ENCODE peak calls at places on chromosomes 5 and 9, in four cellular contexts. One of them, this sample, is unnamed.

GRCh38 chr5:1105350-1106265 is 6.3 kb downstream of the SLC12A7 start:
- DNase-seq in AG04450: no peak
- DNase-seq in right atrium auricular region: no peak
- DNase-seq in cardiac muscle cell: no peak
- DNase-seq in this sample: no peak

GRCh38 chr5:139100825-139101224 is 97.3 kb downstream of the SIL1 start:
- DNase-seq in AG04450: no peak
- DNase-seq in right atrium auricular region: no peak
- DNase-seq in cardiac muscle cell: no peak
- DNase-seq in this sample: no peak

GRCh38 chr5:24598926-24599325 is 45.9 kb downstream of the CDH10 start:
- DNase-seq in AG04450: no peak
- DNase-seq in right atrium auricular region: no peak
- DNase-seq in cardiac muscle cell: peak; percentile 23
- DNase-seq in this sample: no peak

GRCh38 chr9:72145093-72145492 is 4.1 kb upstream of the GDA start:
- DNase-seq in AG04450: no peak
- DNase-seq in right atrium auricular region: no peak
- DNase-seq in cardiac muscle cell: no peak
- DNase-seq in this sample: no peak

GRCh38 chr5:76831108-76831447 is 12.2 kb downstream of the F2RL1 start:
- DNase-seq in AG04450: no peak
- DNase-seq in right atrium auricular region: no peak
- DNase-seq in cardiac muscle cell: no peak
- DNase-seq in this sample: no peak

GRCh38 chr9:87878930-87879603 is 3.6 kb upstream of the SPATA31E1 start:
- DNase-seq in AG04450: peak; percentile 55
- DNase-seq in right atrium auricular region: no peak
- DNase-seq in cardiac muscle cell: no peak
- DNase-seq in this sample: no peak

GRCh38 chr5:119019431-119020348 is 31.3 kb upstream of the DTWD2 start:
- DNase-seq in AG04450: no peak
- DNase-seq in right atrium auricular region: no peak
- DNase-seq in cardiac muscle cell: no peak
- DNase-seq in this sample: no peak

GRCh38 chr5:170277953-170278352 is 19.6 kb downstream of the LCP2 start:
- DNase-seq in AG04450: no peak
- DNase-seq in right atrium auricular region: no peak
- DNase-seq in cardiac muscle cell: no peak
- DNase-seq in this sample: no peak

GRCh38 chr5:124124711-124125229 is 612.8 kb downstream of the CSNK1G3 start:
- DNase-seq in AG04450: no peak
- DNase-seq in right atrium auricular region: no peak
- DNase-seq in cardiac muscle cell: no peak
- DNase-seq in this sample: no peak

GRCh38 chr9:133880851-133881634 is 111.1 kb downstream of the VAV2 start:
- DNase-seq in AG04450: no peak
- DNase-seq in right atrium auricular region: no peak
- DNase-seq in cardiac muscle cell: no peak
- DNase-seq in this sample: no peak

GRCh38 chr5:36407396-36407795 is 105.7 kb upstream of the RANBP3L start:
- DNase-seq in AG04450: no peak
- DNase-seq in right atrium auricular region: no peak
- DNase-seq in cardiac muscle cell: no peak
- DNase-seq in this sample: no peak

GRCh38 chr5:56350595-56351170 is 117.6 kb upstream of the ANKRD55 start:
- DNase-seq in AG04450: peak; percentile 58
- DNase-seq in right atrium auricular region: peak; percentile 79
- DNase-seq in cardiac muscle cell: no peak
- DNase-seq in this sample: no peak

GRCh38 chr9:133167096-133167695 is 3.5 kb upstream of the GBGT1 start:
- DNase-seq in AG04450: no peak
- DNase-seq in right atrium auricular region: no peak
- DNase-seq in cardiac muscle cell: no peak
- DNase-seq in this sample: no peak

GRCh38 chr9:117121331-117121730 is 293.5 kb downstream of the ASTN2 start:
- DNase-seq in AG04450: no peak
- DNase-seq in right atrium auricular region: no peak
- DNase-seq in cardiac muscle cell: no peak
- DNase-seq in this sample: no peak

GRCh38 chr9:32486839-32487562 is 39.0 kb downstream of the RIGI start:
- DNase-seq in AG04450: peak; percentile 27
- DNase-seq in right atrium auricular region: no peak
- DNase-seq in cardiac muscle cell: no peak
- DNase-seq in this sample: no peak

GRCh38 chr5:1123418-1124147 is 11.7 kb upstream of the SLC12A7 start:
- DNase-seq in AG04450: no peak
- DNase-seq in right atrium auricular region: no peak
- DNase-seq in cardiac muscle cell: no peak
- DNase-seq in this sample: no peak

GRCh38 chr9:18379073-18379811 is 94.7 kb upstream of the ADAMTSL1 start:
- DNase-seq in AG04450: peak; percentile 82
- DNase-seq in right atrium auricular region: no peak
- DNase-seq in cardiac muscle cell: no peak
- DNase-seq in this sample: no peak

GRCh38 chr5:119470851-119471451 is 18.7 kb downstream of the HSD17B4 start:
- DNase-seq in AG04450: no peak
- DNase-seq in right atrium auricular region: no peak
- DNase-seq in cardiac muscle cell: peak; percentile 24
- DNase-seq in this sample: no peak

GRCh38 chr5:34657550-34657921 is 1.4 kb downstream of the RAI14 start:
- DNase-seq in AG04450: no peak
- DNase-seq in right atrium auricular region: no peak
- DNase-seq in cardiac muscle cell: peak; percentile 44
- DNase-seq in this sample: no peak

GRCh38 chr9:98989036-98990000 is 45.6 kb downstream of the COL15A1 start:
- DNase-seq in AG04450: peak; percentile 94
- DNase-seq in right atrium auricular region: peak; percentile 96
- DNase-seq in cardiac muscle cell: no peak
- DNase-seq in this sample: peak; percentile 91

GRCh38 chr9:694499-695154 is 146.9 kb upstream of the DMRT1 start:
- DNase-seq in AG04450: peak; percentile 60
- DNase-seq in right atrium auricular region: no peak
- DNase-seq in cardiac muscle cell: no peak
- DNase-seq in this sample: peak; percentile 46

GRCh38 chr5:141483842-141484241 is 988 bp upstream of the PCDHGC4 start:
- DNase-seq in AG04450: no peak
- DNase-seq in right atrium auricular region: peak; percentile 23
- DNase-seq in cardiac muscle cell: no peak
- DNase-seq in this sample: no peak

GRCh38 chr9:9790216-9790872 is 822.5 kb downstream of the PTPRD start:
- DNase-seq in AG04450: no peak
- DNase-seq in right atrium auricular region: no peak
- DNase-seq in cardiac muscle cell: peak; percentile 64
- DNase-seq in this sample: no peak

GRCh38 chr9:77829440-77829839 is 181.3 kb upstream of the GNA14 start:
- DNase-seq in AG04450: no peak
- DNase-seq in right atrium auricular region: no peak
- DNase-seq in cardiac muscle cell: no peak
- DNase-seq in this sample: no peak

GRCh38 chr5:66367814-66368541 is 223.9 kb downstream of the SREK1 start:
- DNase-seq in AG04450: no peak
- DNase-seq in right atrium auricular region: no peak
- DNase-seq in cardiac muscle cell: no peak
- DNase-seq in this sample: no peak

GRCh38 chr9:136231478-136232297 is 13.9 kb downstream of the QSOX2 start:
- DNase-seq in AG04450: no peak
- DNase-seq in right atrium auricular region: no peak
- DNase-seq in cardiac muscle cell: no peak
- DNase-seq in this sample: no peak

GRCh38 chr5:142324377-142324870 is 397 bp downstream of the SPRY4 start:
- DNase-seq in AG04450: no peak
- DNase-seq in right atrium auricular region: no peak
- DNase-seq in cardiac muscle cell: no peak
- DNase-seq in this sample: peak; percentile 87

GRCh38 chr9:4306066-4306787 is 6.4 kb upstream of the GLIS3 start:
- DNase-seq in AG04450: no peak
- DNase-seq in right atrium auricular region: no peak
- DNase-seq in cardiac muscle cell: no peak
- DNase-seq in this sample: no peak

GRCh38 chr5:36495638-36496010 is 110.8 kb upstream of the SLC1A3 start:
- DNase-seq in AG04450: no peak
- DNase-seq in right atrium auricular region: no peak
- DNase-seq in cardiac muscle cell: no peak
- DNase-seq in this sample: no peak

DNA sequence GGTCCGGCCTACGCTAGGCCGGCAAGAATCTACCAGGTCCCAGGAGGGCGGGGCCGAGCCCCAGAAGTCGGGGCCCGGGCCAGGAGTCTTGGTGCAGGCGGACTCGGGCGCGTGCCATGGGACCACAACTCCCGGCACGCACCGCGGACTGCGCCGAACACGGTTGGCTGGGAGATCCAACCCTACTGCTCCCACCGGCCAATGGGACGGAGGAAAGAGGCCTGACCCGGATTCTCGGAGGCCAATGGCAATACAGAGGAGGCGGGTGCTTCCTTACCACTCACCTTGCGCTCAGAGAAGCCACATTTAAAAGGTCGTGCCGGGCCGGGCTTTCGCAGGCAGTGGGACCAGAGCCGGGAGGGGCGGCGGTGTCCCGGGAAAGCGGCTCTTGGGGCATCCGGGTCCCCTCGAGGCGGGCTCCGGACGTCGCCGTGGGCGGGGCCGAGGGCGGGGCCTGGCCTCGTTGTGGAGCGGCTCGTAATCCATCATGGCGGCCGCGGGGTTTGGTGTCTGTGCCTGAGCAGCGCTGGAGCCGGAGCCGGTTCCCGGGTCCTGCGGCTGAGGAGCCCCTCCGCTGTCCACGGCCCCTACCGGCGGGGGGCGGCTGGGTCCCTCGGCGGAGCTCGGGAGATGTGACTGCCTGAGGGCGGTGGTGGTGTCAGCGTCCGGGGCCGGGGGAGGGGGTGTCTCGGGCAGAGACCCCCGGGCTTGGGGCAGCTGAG is 19.1 kb downstream of the EXOSC2 start:
- DNase-seq in AG04450: peak; percentile 97
- DNase-seq in right atrium auricular region: peak; percentile 99
- DNase-seq in cardiac muscle cell: peak; percentile 99
- DNase-seq in this sample: peak; percentile 98
- TF ChIP-seq CTCF in AG04450: no peak
- TF ChIP-seq CTCF in right atrium auricular region: no peak
- TF ChIP-seq CTCF in cardiac muscle cell: no peak
- TF ChIP-seq CTCF in this sample: no peak

DNA sequence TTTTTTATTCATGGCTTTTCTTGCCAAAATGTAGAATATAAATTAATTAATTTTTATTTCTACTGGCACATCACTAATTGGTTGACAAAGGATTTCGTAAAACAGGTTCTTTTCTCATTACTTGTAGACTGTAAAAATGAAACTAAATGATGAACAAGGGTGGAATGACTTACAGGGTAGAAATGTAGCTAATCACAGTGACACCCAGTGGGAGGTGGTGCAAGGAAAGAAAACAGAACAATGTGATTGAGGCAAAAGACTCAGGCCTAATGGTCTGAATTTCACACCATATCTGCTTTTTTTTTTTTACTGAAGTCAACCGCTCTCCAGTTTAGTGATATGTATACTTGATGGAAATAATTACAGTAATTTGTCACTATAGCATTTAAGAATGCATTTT is 28.9 kb downstream of the GABRG2 start:
- DNase-seq in AG04450: no peak
- DNase-seq in right atrium auricular region: no peak
- DNase-seq in cardiac muscle cell: no peak
- DNase-seq in this sample: no peak
- TF ChIP-seq CTCF in AG04450: no peak
- TF ChIP-seq CTCF in right atrium auricular region: no peak
- TF ChIP-seq CTCF in cardiac muscle cell: no peak
- TF ChIP-seq CTCF in this sample: no peak

GRCh38 chr5:73359395-73359794 is 89.2 kb downstream of the FOXD1 start:
- DNase-seq in AG04450: no peak
- DNase-seq in right atrium auricular region: no peak
- DNase-seq in cardiac muscle cell: no peak
- DNase-seq in this sample: no peak
- TF ChIP-seq CTCF in AG04450: peak; percentile 11
- TF ChIP-seq CTCF in right atrium auricular region: no peak
- TF ChIP-seq CTCF in cardiac muscle cell: no peak
- TF ChIP-seq CTCF in this sample: no peak

GRCh38 chr5:21391506-21391905 is 1403.5 kb upstream of the CDH18 start:
- DNase-seq in AG04450: no peak
- DNase-seq in right atrium auricular region: no peak
- DNase-seq in cardiac muscle cell: no peak
- DNase-seq in this sample: no peak
- TF ChIP-seq CTCF in AG04450: peak; percentile 30
- TF ChIP-seq CTCF in right atrium auricular region: peak; percentile 34
- TF ChIP-seq CTCF in cardiac muscle cell: no peak
- TF ChIP-seq CTCF in this sample: peak; percentile 53

GRCh38 chr9:121720311-121720991 is 69.0 kb downstream of the DAB2IP start:
- DNase-seq in AG04450: no peak
- DNase-seq in right atrium auricular region: no peak
- DNase-seq in cardiac muscle cell: no peak
- DNase-seq in this sample: no peak

GRCh38 chr9:121721770-121722169 is 70.3 kb downstream of the DAB2IP start:
- DNase-seq in AG04450: no peak
- DNase-seq in right atrium auricular region: no peak
- DNase-seq in cardiac muscle cell: no peak
- DNase-seq in this sample: no peak

GRCh38 chr9:121718063-121718462 is 66.6 kb downstream of the DAB2IP start:
- DNase-seq in AG04450: no peak
- DNase-seq in right atrium auricular region: no peak
- DNase-seq in cardiac muscle cell: peak; percentile 34
- DNase-seq in this sample: no peak

GRCh38 chr9:121718501-121718900 is 67.1 kb downstream of the DAB2IP start:
- DNase-seq in AG04450: no peak
- DNase-seq in right atrium auricular region: no peak
- DNase-seq in cardiac muscle cell: no peak
- DNase-seq in this sample: no peak

GRCh38 chr9:121720992-121721350 is 69.5 kb downstream of the DAB2IP start:
- DNase-seq in AG04450: no peak
- DNase-seq in right atrium auricular region: no peak
- DNase-seq in cardiac muscle cell: no peak
- DNase-seq in this sample: no peak
- TF ChIP-seq CTCF in AG04450: peak; percentile 26
- TF ChIP-seq CTCF in right atrium auricular region: no peak
- TF ChIP-seq CTCF in cardiac muscle cell: peak; percentile 10
- TF ChIP-seq CTCF in this sample: peak; percentile 35

DNA sequence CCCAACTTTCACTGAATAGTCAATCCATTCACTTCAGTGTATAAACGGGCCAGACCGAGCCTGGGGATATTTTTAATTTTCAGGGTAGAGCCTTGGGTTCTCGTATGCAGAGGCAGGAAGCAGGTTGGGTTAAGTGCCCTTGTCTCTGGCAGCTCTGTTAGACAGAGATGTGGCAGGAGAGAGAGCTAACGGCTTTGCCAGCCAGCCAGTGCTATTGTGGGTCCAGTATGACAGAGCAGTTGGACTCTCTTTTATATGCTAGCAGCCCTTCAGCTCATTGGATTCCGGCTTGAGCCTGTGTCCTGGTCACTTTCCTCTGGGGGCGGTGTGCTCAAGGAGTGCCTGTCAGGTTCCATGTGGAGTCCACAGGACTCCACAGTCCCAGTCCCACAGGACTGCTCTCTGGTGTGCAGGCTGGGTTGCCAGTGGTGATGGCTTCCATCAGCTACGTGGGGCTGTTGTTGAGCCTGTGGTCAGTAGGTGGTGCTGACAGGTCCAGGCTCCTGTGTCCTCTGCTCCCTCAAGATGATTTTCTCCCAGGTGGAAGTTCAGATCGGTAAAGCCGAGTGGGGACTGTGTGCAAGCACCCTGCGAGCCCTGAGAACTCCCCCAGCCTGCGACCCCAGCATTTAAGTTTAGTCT is 14.3 kb downstream of the CLTA start:
- DNase-seq in AG04450: no peak
- DNase-seq in right atrium auricular region: no peak
- DNase-seq in cardiac muscle cell: peak; percentile 20
- DNase-seq in this sample: no peak
- TF ChIP-seq CTCF in AG04450: peak; percentile 31
- TF ChIP-seq CTCF in right atrium auricular region: peak; percentile 22
- TF ChIP-seq CTCF in cardiac muscle cell: peak; percentile 29
- TF ChIP-seq CTCF in this sample: peak; percentile 27

This sample was measured in osteocyte.